ENCODE peak calls at places on chromosome 13, in four cellular contexts. H, N, W and B are unnamed samples.

GRCh38 chr13:42360046-42360445 is 88.1 kb downstream of the AKAP11 start:
- DNase-seq in H (no peak), N (no peak), W (no peak), B (no peak)

GRCh38 chr13:112032186-112032835 is 34.6 kb upstream of the SOX1 start:
- DNase-seq in H (no peak), N (no peak), W (no peak), B (no peak)

GRCh38 chr13:40446365-40446764 is 220.1 kb downstream of the FOXO1 start:
- DNase-seq in H (no peak), N (no peak), W (no peak), B (no peak)

GRCh38 chr13:111272117-111272516 is 48.3 kb upstream of the TEX29 start:
- DNase-seq in H (no peak), N (no peak), W (no peak), B (no peak)

GRCh38 chr13:51607165-51607564 is 22.9 kb downstream of the WDFY2 start:
- DNase-seq in H (no peak), N (no peak), W (no peak), B (no peak)

GRCh38 chr13:88189724-88190123 is 518.6 kb downstream of the SLITRK5 start:
- DNase-seq in H (no peak), N (no peak), W (no peak), B (no peak)

GRCh38 chr13:21117104-21117809 is 55.9 kb upstream of the LATS2 start:
- DNase-seq in H (no peak), N (no peak), W (no peak), B (no peak)

GRCh38 chr13:110179116-110179857 is 127.7 kb downstream of the COL4A1 start:
- DNase-seq in H (no peak), N (no peak), W (no peak), B (no peak)

GRCh38 chr13:23674795-23675640 is 104.8 kb downstream of the TNFRSF19 start:
- DNase-seq in H (no peak), N (no peak), W (no peak), B (no peak)

GRCh38 chr13:20673711-20674110 is 29.8 kb upstream of the IL17D start:
- DNase-seq in H (no peak), N (no peak), W (no peak), B (no peak)

GRCh38 chr13:25816239-25816638 is 235.6 kb downstream of the SHISA2 start:
- DNase-seq in H (no peak), N (no peak), W (no peak), B (no peak)

GRCh38 chr13:41709511-41709910 is 251.4 kb downstream of the VWA8 start:
- DNase-seq in H (no peak), N (no peak), W (no peak), B (no peak)

GRCh38 chr13:90686438-90686837 is 661.0 kb upstream of the MIR17HG start:
- DNase-seq in H (no peak), N (no peak), W (no peak), B (no peak)

GRCh38 chr13:110873639-110874507 is 41.0 kb downstream of the ANKRD10 start:
- DNase-seq in H (no peak), N (no peak), W (no peak), B (no peak)

GRCh38 chr13:28744091-28744536 is 25.3 kb upstream of the SLC46A3 start:
- DNase-seq in H (no peak), N (no peak), W (no peak), B (no peak)

GRCh38 chr13:109131698-109132257 is 502.4 kb downstream of the MYO16 start:
- DNase-seq in H (no peak), N (peak), W (no peak), B (no peak)

GRCh38 chr13:26985285-26985878 is 186.2 kb downstream of the USP12 start:
- DNase-seq in H (peak), N (peak), W (peak), B (peak)

GRCh38 chr13:59261928-59262488 is 901.7 kb downstream of the DIAPH3 start:
- DNase-seq in H (no peak), N (peak), W (no peak), B (no peak)

GRCh38 chr13:32846556-32846955 is 169.7 kb upstream of the KL start:
- DNase-seq in H (no peak), N (no peak), W (no peak), B (no peak)

GRCh38 chr13:114043421-114044053 is 69.7 kb upstream of the C13orf46 start:
- DNase-seq in H (peak), N (peak), W (no peak), B (no peak)

GRCh38 chr13:70027551-70027950 is 80.1 kb upstream of the ATXN8OS start:
- DNase-seq in H (no peak), N (no peak), W (no peak), B (no peak)

GRCh38 chr13:110301606-110302131 is 5.3 kb downstream of the COL4A1 start:
- DNase-seq in H (no peak), N (no peak), W (no peak), B (no peak)